ENCODE peak calls at places on chromosomes 2 and 18, in five cellular contexts. E is A549, M is spleen, F is heart left ventricle, G is IMR-90. N is an unnamed sample.

GRCh38 chr18:364221-364620 is 96.4 kb upstream of the THOC1 start:
- DNase-seq in E (no peak), M (no peak), F (no peak), G (no peak), N (no peak)

GRCh38 chr2:173119069-173119807 is 43.6 kb downstream of the MAP3K20 start:
- DNase-seq in E (no peak), M (no peak), F (no peak), G (no peak), N (no peak)

GRCh38 chr2:223759569-223760430 is 77.6 kb downstream of the AP1S3 start:
- DNase-seq in E (peak), M (no peak), F (no peak), G (peak), N (no peak)

GRCh38 chr2:120939595-120940318 is 204.1 kb downstream of the GLI2 start:
- DNase-seq in E (peak), M (no peak), F (no peak), G (peak), N (peak)

GRCh38 chr18:26642461-26643348 is 94.4 kb upstream of the KCTD1 start:
- DNase-seq in E (no peak), M (no peak), F (no peak), G (no peak), N (no peak)

GRCh38 chr18:79299711-79300110 is 96.0 kb upstream of the NFATC1 start:
- DNase-seq in E (no peak), M (no peak), F (no peak), G (no peak), N (no peak)

GRCh38 chr2:41145066-41145465 is 693.2 kb upstream of the SLC8A1 start:
- DNase-seq in E (no peak), M (no peak), F (no peak), G (no peak), N (no peak)

GRCh38 chr2:236527198-236527640 is 42.4 kb upstream of the ACKR3 start:
- DNase-seq in E (no peak), M (no peak), F (no peak), G (no peak), N (no peak)

GRCh38 chr2:96129528-96130120 is 8.7 kb downstream of the ASTL start:
- DNase-seq in E (no peak), M (no peak), F (no peak), G (peak), N (no peak)

GRCh38 chr2:74078467-74078866 is 69.2 kb downstream of the BOLA3 start:
- DNase-seq in E (no peak), M (no peak), F (no peak), G (no peak), N (peak)

GRCh38 chr2:157194097-157194688 is 63.3 kb upstream of the GALNT5 start:
- DNase-seq in E (peak), M (no peak), F (no peak), G (peak), N (peak)

GRCh38 chr2:607172-607571 is 70.0 kb downstream of the TMEM18 start:
- DNase-seq in E (no peak), M (no peak), F (no peak), G (no peak), N (no peak)

GRCh38 chr18:3230401-3231334 is 10.9 kb upstream of the MYOM1 start:
- DNase-seq in E (peak), M (no peak), F (no peak), G (peak), N (peak)

GRCh38 chr2:189178007-189178406 is 1.6 kb downstream of the COL5A2 start:
- DNase-seq in E (peak), M (no peak), F (no peak), G (peak), N (no peak)

GRCh38 chr18:79819064-79819725 is 21.5 kb downstream of the KCNG2 start:
- DNase-seq in E (no peak), M (peak), F (no peak), G (no peak), N (no peak)

GRCh38 chr2:133811409-133812125 is 243.3 kb upstream of the NCKAP5 start:
- DNase-seq in E (no peak), M (no peak), F (no peak), G (no peak), N (no peak)

GRCh38 chr2:224630659-224631550 is 45.7 kb upstream of the CUL3 start:
- DNase-seq in E (no peak), M (no peak), F (no peak), G (no peak), N (no peak)

GRCh38 chr18:48945953-48946217 is 4.9 kb downstream of the SMAD7 start:
- DNase-seq in E (no peak), M (no peak), F (no peak), G (no peak), N (no peak)

GRCh38 chr18:48944634-48945033 is 6.1 kb downstream of the SMAD7 start:
- DNase-seq in E (no peak), M (no peak), F (no peak), G (peak), N (no peak)

GRCh38 chr18:48947583-48947982 is 3.2 kb downstream of the SMAD7 start:
- DNase-seq in E (no peak), M (no peak), F (peak), G (no peak), N (no peak)

GRCh38 chr18:48947102-48947501 is 3.7 kb downstream of the SMAD7 start:
- DNase-seq in E (no peak), M (no peak), F (no peak), G (no peak), N (no peak)

DNA sequence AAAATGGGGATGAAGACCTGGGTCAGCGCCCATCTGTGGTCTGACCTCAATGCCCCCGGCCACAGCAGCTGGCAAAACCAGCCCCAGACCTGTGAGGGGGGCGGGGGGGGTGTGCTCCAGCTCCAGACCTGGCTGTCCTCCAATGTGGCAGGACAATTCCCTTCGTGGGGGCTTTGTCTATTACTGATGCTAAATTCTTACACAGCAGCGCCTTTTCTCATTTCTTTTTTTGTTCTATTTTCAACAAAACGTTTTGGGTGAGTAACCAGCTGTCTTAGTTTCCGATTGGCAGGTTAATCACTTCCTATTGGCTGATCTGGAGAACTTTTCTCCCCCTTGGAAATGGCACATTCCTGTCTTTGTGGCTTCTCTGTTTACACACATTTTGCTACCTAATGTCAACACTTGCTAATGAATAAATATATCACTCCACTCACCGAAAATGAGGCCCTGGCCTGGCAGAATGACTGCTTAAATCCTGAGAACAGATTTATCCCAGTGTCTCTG is 4.4 kb downstream of the SMAD7 start:
- DNase-seq in E (no peak), M (no peak), F (no peak), G (peak), N (no peak)
- TF ChIP-seq POLR2A in E (no peak), M (no peak), F (no peak), G (no peak), N (no peak)

GRCh38 chr2:1687254-1687653 is 57.1 kb downstream of the PXDN start:
- DNase-seq in E (no peak), M (no peak), F (no peak), G (no peak), N (no peak)

GRCh38 chr2:1685957-1686783 is 58.1 kb downstream of the PXDN start:
- DNase-seq in E (no peak), M (no peak), F (no peak), G (peak), N (no peak)

GRCh38 chr2:1683297-1683696 is 61.0 kb downstream of the PXDN start:
- DNase-seq in E (no peak), M (no peak), F (no peak), G (no peak), N (no peak)

GRCh38 chr2:1686784-1687105 is 57.6 kb downstream of the PXDN start:
- DNase-seq in E (no peak), M (no peak), F (no peak), G (peak), N (no peak)

GRCh38 chr2:1685078-1685956 is 59.0 kb downstream of the PXDN start:
- DNase-seq in E (no peak), M (no peak), F (no peak), G (no peak), N (no peak)
- TF ChIP-seq POLR2A in E (no peak), M (no peak), F (no peak), G (no peak), N (no peak)

DNA sequence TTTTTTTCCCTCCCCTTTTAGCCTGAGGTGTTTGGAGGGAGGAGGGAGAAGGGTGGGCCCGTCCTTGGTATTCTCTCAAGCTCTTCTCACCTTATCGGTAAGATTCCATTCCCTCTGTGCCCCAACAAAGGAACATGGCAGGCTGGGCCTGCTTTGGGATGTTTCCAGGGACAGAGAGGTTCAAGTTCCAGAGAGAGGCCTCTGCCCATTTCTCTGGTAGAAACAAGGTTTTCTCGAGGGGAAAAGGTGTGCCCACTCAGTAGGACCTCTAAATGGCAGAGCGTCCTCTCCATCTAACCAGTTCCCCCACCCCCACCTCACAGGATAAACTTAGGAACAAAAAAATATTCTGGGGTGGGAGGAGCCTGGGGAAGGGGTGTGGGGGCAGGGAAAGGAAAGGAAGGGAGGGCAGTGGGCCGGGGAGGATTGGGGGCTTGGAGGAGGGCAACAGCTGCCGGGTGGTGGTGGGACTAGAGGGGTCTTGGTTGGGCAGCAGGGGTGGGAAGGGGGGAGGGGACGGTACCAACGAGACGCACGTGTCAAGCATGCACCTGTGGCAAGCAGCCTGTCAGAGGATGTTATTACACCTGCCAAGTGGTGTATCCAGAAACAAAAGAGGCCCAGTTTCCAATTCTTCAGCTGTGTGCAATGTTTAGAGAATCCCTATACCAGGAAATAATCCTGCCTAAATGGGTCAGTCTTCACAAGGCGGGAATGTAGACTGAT is 2.1 kb downstream of the PCBP1 start:
- DNase-seq in E (peak), M (no peak), F (no peak), G (no peak), N (peak)
- TF ChIP-seq POLR2A in E (no peak), M (no peak), F (no peak), G (peak), N (no peak)

GRCh38 chr2:219687266-219687665 is 59.8 kb downstream of the SLC4A3 start:
- DNase-seq in E (no peak), M (no peak), F (no peak), G (peak), N (no peak)

GRCh38 chr2:219687882-219688559 is 60.6 kb downstream of the SLC4A3 start:
- DNase-seq in E (no peak), M (no peak), F (no peak), G (no peak), N (no peak)

GRCh38 chr2:219681301-219682290 is 54.2 kb downstream of the SLC4A3 start:
- DNase-seq in E (no peak), M (no peak), F (no peak), G (peak), N (no peak)

GRCh38 chr2:219688560-219689445 is 61.4 kb downstream of the SLC4A3 start:
- DNase-seq in E (no peak), M (no peak), F (no peak), G (peak), N (no peak)

GRCh38 chr2:219684721-219685689 is 57.6 kb downstream of the SLC4A3 start:
- DNase-seq in E (no peak), M (peak), F (peak), G (peak), N (no peak)
- TF ChIP-seq POLR2A in E (no peak), M (no peak), F (no peak), G (no peak), N (no peak)

DNA sequence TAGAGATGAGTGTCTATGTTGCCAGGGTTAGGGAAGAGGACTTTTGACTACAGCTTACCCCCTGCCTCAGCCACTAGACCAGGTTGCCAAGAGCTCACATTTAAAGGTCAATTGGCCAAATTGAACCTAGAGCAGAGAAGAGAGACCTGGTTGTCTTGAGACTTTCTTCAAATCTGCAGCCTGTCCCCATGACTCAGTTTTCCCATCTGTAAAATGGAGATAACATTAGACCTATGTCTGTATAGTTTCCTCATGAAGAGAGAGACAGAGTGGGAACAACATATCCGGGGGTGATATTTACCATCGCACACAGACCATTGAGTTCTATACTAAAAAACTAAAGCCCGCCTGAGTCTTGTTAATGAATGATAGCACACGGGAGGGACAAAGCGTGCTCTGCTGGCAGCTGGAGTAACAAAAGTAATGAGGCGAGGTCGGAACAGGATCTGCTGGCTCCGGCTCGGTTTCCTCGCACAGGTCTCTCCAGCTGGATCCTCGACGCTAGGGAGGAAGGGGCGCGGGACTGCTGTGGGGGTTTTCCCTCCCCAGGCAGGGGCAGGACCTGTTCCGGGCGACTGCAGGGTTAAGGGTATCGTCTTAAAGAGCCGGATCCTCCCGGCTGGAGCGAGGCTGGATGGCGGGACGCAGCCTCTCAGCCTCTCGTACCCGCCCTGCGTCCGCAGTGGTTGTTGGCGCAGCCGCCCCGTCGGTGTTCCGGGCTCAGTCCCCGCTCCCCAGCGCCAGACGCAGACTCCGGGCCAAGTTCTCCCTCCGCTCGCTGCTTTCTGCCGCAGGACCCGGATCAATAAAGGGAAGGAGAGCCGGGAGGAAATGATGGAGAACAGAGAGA is 1.4 kb upstream of the LIPG start:
- DNase-seq in E (no peak), M (no peak), F (no peak), G (no peak), N (no peak)
- TF ChIP-seq POLR2A in E (no peak), M (no peak), F (no peak), G (no peak), N (no peak)

DNA sequence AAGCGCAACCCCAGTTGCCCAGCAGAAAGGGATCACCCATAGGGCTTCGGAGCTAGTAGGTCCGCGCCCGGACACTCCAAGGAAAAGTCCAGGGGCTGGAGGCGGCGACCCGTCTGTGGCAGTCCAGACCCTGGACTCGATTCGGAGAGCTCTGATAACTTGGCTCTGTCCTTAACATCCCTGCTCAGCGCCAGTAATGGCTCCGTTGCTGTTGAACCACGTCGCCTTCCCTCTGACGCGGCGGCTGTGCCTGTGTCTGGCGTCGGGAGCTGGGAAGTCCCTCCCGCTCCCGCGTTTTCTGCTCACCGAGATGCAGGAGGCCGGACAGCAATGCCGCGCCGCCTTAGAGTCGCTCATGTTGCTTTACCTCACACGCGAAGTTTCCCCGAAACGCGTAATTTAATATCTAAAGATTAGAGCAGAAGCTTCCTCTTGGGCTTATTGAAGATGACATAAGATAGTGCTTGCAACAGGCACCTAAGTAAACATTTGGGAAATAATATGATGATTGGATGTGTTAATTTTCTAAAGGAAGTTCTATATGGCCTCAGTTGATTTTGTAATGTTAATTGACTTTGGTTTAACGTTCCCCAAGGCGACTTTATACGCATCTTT is 1.3 kb upstream of the ZBTB14 start:
- DNase-seq in E (peak), M (peak), F (peak), G (peak), N (peak)
- TF ChIP-seq POLR2A in E (peak), M (no peak), F (no peak), G (no peak), N (peak)

GRCh38 chr18:69953191-69953590 is 5.5 kb upstream of the CD226 start:
- DNase-seq in E (no peak), M (no peak), F (no peak), G (no peak), N (no peak)
- TF ChIP-seq POLR2A in E (no peak), M (no peak), F (no peak), G (no peak), N (no peak)

GRCh38 chr2:176092270-176093144 is at the start of gene HOXD13:
- DNase-seq in E (no peak), M (no peak), F (peak), G (no peak), N (peak)
- TF ChIP-seq POLR2A in E (no peak), M (no peak), F (no peak), G (no peak), N (no peak)

DNA sequence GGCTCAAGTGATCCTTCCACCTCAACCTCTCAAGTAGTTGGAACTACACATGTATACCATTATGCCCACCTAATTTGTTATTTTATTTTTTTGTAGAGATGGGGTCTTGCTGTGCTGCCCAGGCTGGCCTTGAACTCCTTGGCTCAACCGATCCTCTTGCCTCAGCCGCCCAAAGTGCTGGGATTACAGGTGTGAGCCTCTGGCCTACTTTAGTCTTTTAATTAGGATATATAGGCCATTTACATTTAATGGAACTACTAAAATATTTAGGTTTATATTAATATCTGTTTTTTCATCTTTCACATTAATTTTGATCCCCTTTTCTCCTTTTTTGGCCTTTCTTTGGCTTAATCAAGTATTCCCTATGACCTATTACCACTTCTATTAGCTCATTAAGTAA is 95.7 kb upstream of the OSR1 start:
- DNase-seq in E (no peak), M (no peak), F (no peak), G (no peak), N (no peak)
- TF ChIP-seq POLR2A in E (no peak), M (no peak), F (no peak), G (no peak), N (no peak)

GRCh38 chr2:54597153-54597827 is 126.2 kb upstream of the EML6 start:
- DNase-seq in E (no peak), M (no peak), F (peak), G (peak), N (no peak)
- TF ChIP-seq POLR2A in E (no peak), M (no peak), F (no peak), G (no peak), N (no peak)